ENCODE peak calls at places on chromosome 19, in six cellular contexts. U is GM12891, A is HepG2, F is GM12878, M is K562, P is H1. W is an unnamed sample.

GRCh38 chr19:17687141-17687856 is 855 bp downstream of the UNC13A start:
- DNase-seq in U (no peak), A (no peak), F (no peak), M (no peak), P (no peak), W (no peak)

GRCh38 chr19:49422407-49423277 is 599 bp downstream of the PTH2 start:
- DNase-seq in U (no peak), A (no peak), F (no peak), M (peak), P (no peak), W (no peak)

GRCh38 chr19:1663854-1664253 is 11.4 kb upstream of the TCF3 start:
- DNase-seq in U (no peak), A (no peak), F (no peak), M (no peak), P (no peak), W (peak)

GRCh38 chr19:33301011-33301899 is 1.1 kb downstream of the CEBPA start:
- DNase-seq in U (no peak), A (no peak), F (no peak), M (no peak), P (no peak), W (no peak)

GRCh38 chr19:35995655-35995993 is 636 bp downstream of the SDHAF1 start:
- DNase-seq in U (peak), A (peak), F (no peak), M (peak), P (no peak), W (peak)

GRCh38 chr19:46821512-46822359 is 28.9 kb downstream of the AP2S1 start:
- DNase-seq in U (no peak), A (no peak), F (no peak), M (no peak), P (no peak), W (peak)

GRCh38 chr19:58350001-58350801 is 3.1 kb downstream of the A1BG start:
- DNase-seq in U (no peak), A (no peak), F (no peak), M (no peak), P (no peak), W (no peak)

GRCh38 chr19:17328517-17329060 is 6.1 kb downstream of the ANO8 start:
- DNase-seq in U (no peak), A (no peak), F (no peak), M (peak), P (no peak), W (no peak)

GRCh38 chr19:39599116-39599515 is 3.2 kb upstream of the LGALS13 start:
- DNase-seq in U (no peak), A (peak), F (no peak), M (peak), P (no peak), W (no peak)

GRCh38 chr19:16886305-16886880 is 2.4 kb upstream of the F2RL3 start:
- DNase-seq in U (no peak), A (peak), F (no peak), M (no peak), P (no peak), W (no peak)

GRCh38 chr19:53102701-53103140 is 501 bp downstream of the ZNF160 start:
- DNase-seq in U (no peak), A (no peak), F (no peak), M (peak), P (no peak), W (peak)

GRCh38 chr19:51637362-51637978 is 7.3 kb upstream of the SIGLEC5 start:
- DNase-seq in U (no peak), A (peak), F (no peak), M (peak), P (no peak), W (no peak)

GRCh38 chr19:38228005-38228377 is 4.0 kb upstream of the DPF1 start:
- DNase-seq in U (no peak), A (no peak), F (no peak), M (no peak), P (no peak), W (no peak)

GRCh38 chr19:47510516-47511127 is 4.2 kb downstream of the NAPA start:
- DNase-seq in U (no peak), A (no peak), F (no peak), M (no peak), P (no peak), W (no peak)

GRCh38 chr19:39053276-39054090 is 21.1 kb upstream of the FBXO27 start:
- DNase-seq in U (no peak), A (peak), F (no peak), M (no peak), P (no peak), W (no peak)

GRCh38 chr19:11204943-11205349 is 7.6 kb upstream of the KANK2 start:
- DNase-seq in U (no peak), A (no peak), F (peak), M (no peak), P (no peak), W (no peak)

GRCh38 chr19:49004964-49005614 is 11.4 kb downstream of the RUVBL2 start:
- DNase-seq in U (no peak), A (no peak), F (no peak), M (no peak), P (no peak), W (no peak)

GRCh38 chr19:3012522-3013260 is 16.4 kb downstream of the TLE2 start:
- DNase-seq in U (no peak), A (no peak), F (no peak), M (no peak), P (no peak), W (no peak)

GRCh38 chr19:10107254-10107653 is 1.1 kb downstream of the PPAN start:
- DNase-seq in U (no peak), A (no peak), F (no peak), M (peak), P (no peak), W (no peak)

GRCh38 chr19:10286803-10287737 is at the start of gene ICAM4:
- DNase-seq in U (no peak), A (peak), F (no peak), M (peak), P (no peak), W (no peak)

GRCh38 chr19:1451916-1452801 is 2.2 kb downstream of the APC2 start:
- DNase-seq in U (no peak), A (no peak), F (no peak), M (no peak), P (no peak), W (no peak)

GRCh38 chr19:7830823-7831222 is 805 bp downstream of the EVI5L start:
- DNase-seq in U (no peak), A (no peak), F (no peak), M (no peak), P (no peak), W (no peak)

GRCh38 chr19:55484571-55485438 is at the start of gene NAT14:
- DNase-seq in U (peak), A (peak), F (no peak), M (peak), P (peak), W (peak)

GRCh38 chr19:55228403-55229031 is at the start of gene TMEM86B:
- DNase-seq in U (no peak), A (peak), F (no peak), M (no peak), P (no peak), W (no peak)

GRCh38 chr19:42547927-42548326 is 19.6 kb upstream of the CEACAM1 start:
- DNase-seq in U (no peak), A (no peak), F (no peak), M (no peak), P (no peak), W (no peak)

GRCh38 chr19:49145485-49146407 is 9.4 kb downstream of the HRC start:
- DNase-seq in U (peak), A (peak), F (peak), M (peak), P (no peak), W (peak)

GRCh38 chr19:31387662-31388175 is 38.5 kb upstream of the TSHZ3 start:
- DNase-seq in U (no peak), A (no peak), F (no peak), M (no peak), P (no peak), W (no peak)

GRCh38 chr19:46786236-46787039 is 2.0 kb downstream of the SLC1A5 start:
- DNase-seq in U (peak), A (peak), F (no peak), M (peak), P (no peak), W (peak)

GRCh38 chr19:38773469-38774177 is at the start of gene LGALS7:
- DNase-seq in U (no peak), A (no peak), F (no peak), M (no peak), P (no peak), W (no peak)

GRCh38 chr19:51107406-51108065 is 673 bp downstream of the CTU1 start:
- DNase-seq in U (no peak), A (peak), F (no peak), M (no peak), P (no peak), W (no peak)

GRCh38 chr19:42176990-42177685 is 40.3 kb downstream of the DEDD2 start:
- DNase-seq in U (peak), A (peak), F (no peak), M (peak), P (no peak), W (peak)

GRCh38 chr19:4851551-4852290 is 15.7 kb downstream of the PLIN3 start:
- DNase-seq in U (peak), A (peak), F (no peak), M (peak), P (peak), W (peak)

GRCh38 chr19:18777725-18778389 is 13.2 kb downstream of the COMP start:
- DNase-seq in U (no peak), A (no peak), F (no peak), M (no peak), P (no peak), W (no peak)

GRCh38 chr19:19542507-19542906 is 4.4 kb downstream of the CILP2 start:
- DNase-seq in U (no peak), A (no peak), F (no peak), M (no peak), P (no peak), W (no peak)

GRCh38 chr19:5018224-5019015 is 49.5 kb downstream of the KDM4B start:
- DNase-seq in U (no peak), A (no peak), F (no peak), M (no peak), P (no peak), W (no peak)

GRCh38 chr19:23415561-23416191 is 20.4 kb upstream of the ZNF91 start:
- DNase-seq in U (no peak), A (no peak), F (no peak), M (no peak), P (peak), W (no peak)
- TF ChIP-seq TAF1 in U (no peak), A (no peak), F (no peak), M (no peak), P (peak), W (no peak)

GRCh38 chr19:15437355-15438123 is 12.2 kb downstream of the WIZ start:
- DNase-seq in U (no peak), A (peak), F (no peak), M (no peak), P (no peak), W (no peak)
- TF ChIP-seq POLR2AphosphoS5 in U (no peak), A (no peak), F (no peak), M (no peak), P (no peak), W (no peak)

DNA sequence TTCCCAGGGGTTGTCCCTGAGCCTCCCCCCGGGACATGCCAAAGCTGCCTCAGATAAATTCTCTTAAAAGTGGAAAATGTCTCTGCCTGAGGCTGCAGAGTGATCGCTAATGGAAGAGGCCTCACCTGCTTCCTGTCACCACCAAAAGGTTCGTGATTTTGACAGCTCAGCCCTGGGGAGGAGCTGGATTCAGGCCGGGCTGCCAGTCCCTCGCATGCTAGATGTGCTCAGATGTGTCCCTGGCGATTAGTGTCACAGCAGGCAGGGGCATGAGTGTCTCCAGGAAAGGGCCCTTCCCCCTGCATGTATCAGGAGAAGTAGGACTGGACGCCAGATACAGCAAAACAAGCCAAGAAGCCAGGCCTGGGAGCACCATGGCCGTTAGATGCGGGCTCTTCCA is 626.5 kb downstream of the UQCRFS1 start:
- DNase-seq in U (no peak), A (no peak), F (no peak), M (no peak), P (no peak), W (no peak)
- TF ChIP-seq POLR2A in U (no peak), A (no peak), F (no peak), M (no peak), P (no peak), W (no peak)

GRCh38 chr19:14023404-14024235 is 4.3 kb upstream of the RLN3 start:
- DNase-seq in U (no peak), A (peak), F (no peak), M (peak), P (peak), W (no peak)
- TF ChIP-seq TAF1 in U (no peak), A (no peak), F (no peak), M (no peak), P (peak), W (no peak)

DNA sequence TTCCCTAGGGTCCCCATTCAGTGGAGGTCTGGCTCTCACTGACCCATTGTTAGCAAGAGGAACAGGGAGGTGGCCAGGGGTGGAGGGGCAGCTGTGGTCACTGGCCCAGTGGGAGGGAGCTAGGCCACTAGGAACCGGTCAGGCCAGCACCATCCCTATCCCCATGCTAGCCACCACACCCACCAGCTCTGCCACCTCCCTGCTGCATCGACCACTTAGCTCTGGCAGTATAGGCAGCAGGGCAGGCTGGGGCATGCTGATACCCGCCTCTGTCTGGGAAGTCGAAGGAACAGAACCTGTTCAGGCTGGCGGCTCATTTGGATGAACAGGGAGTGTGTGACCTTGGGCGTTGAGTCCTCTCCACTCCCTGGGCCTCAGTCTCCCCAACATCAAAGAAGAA is 4.7 kb downstream of the PPP1R13L start:
- DNase-seq in U (no peak), A (no peak), F (no peak), M (no peak), P (no peak), W (no peak)
- TF ChIP-seq POLR2AphosphoS5 in U (no peak), A (no peak), F (no peak), M (no peak), P (no peak), W (no peak)

GRCh38 chr19:40799558-40800338 is 757 bp downstream of the EGLN2 start:
- DNase-seq in U (no peak), A (no peak), F (no peak), M (no peak), P (no peak), W (no peak)

GRCh38 chr19:40797963-40798222 is 1.1 kb upstream of the EGLN2 start:
- DNase-seq in U (no peak), A (no peak), F (no peak), M (no peak), P (no peak), W (no peak)

GRCh38 chr19:40798997-40799557 is at the start of gene EGLN2:
- DNase-seq in U (no peak), A (no peak), F (no peak), M (peak), P (no peak), W (peak)

GRCh38 chr19:40797166-40797962 is 1.6 kb upstream of the EGLN2 start:
- DNase-seq in U (no peak), A (peak), F (no peak), M (no peak), P (no peak), W (no peak)

GRCh38 chr19:40798223-40798996 is 581 bp upstream of the EGLN2 start:
- DNase-seq in U (peak), A (peak), F (peak), M (peak), P (peak), W (peak)
- TF ChIP-seq POLR2A in U (peak), A (peak), F (peak), M (peak), P (peak), W (peak)

W was measured in GM12892.